ENCODE peak calls at places on chromosome 20, in six cellular contexts. One of them, this sample, is unnamed.

GRCh38 chr20:42635699-42636411 is 553.9 kb downstream of the PTPRT start:
- DNase-seq in GM12878: no peak
- DNase-seq in K562: no peak
- DNase-seq in HepG2: no peak
- DNase-seq in GM12891: no peak
- DNase-seq in H1: no peak
- DNase-seq in this sample: no peak

GRCh38 chr20:58907481-58908137 is 55.1 kb downstream of the GNAS start:
- DNase-seq in GM12878: peak
- DNase-seq in K562: peak
- DNase-seq in HepG2: peak
- DNase-seq in GM12891: peak
- DNase-seq in H1: no peak
- DNase-seq in this sample: peak

GRCh38 chr20:5621305-5621704 is 128.9 kb upstream of the SHLD1 start:
- DNase-seq in GM12878: no peak
- DNase-seq in K562: no peak
- DNase-seq in HepG2: no peak
- DNase-seq in GM12891: no peak
- DNase-seq in H1: no peak
- DNase-seq in this sample: no peak

GRCh38 chr20:2350606-2351005 is 30.1 kb upstream of the TGM6 start:
- DNase-seq in GM12878: no peak
- DNase-seq in K562: no peak
- DNase-seq in HepG2: no peak
- DNase-seq in GM12891: no peak
- DNase-seq in H1: no peak
- DNase-seq in this sample: no peak

GRCh38 chr20:25040438-25040831 is 17.5 kb downstream of the ACSS1 start:
- DNase-seq in GM12878: no peak
- DNase-seq in K562: no peak
- DNase-seq in HepG2: no peak
- DNase-seq in GM12891: no peak
- DNase-seq in H1: no peak
- DNase-seq in this sample: no peak

GRCh38 chr20:37602634-37603033 is 75.0 kb upstream of the BLCAP start:
- DNase-seq in GM12878: no peak
- DNase-seq in K562: no peak
- DNase-seq in HepG2: no peak
- DNase-seq in GM12891: no peak
- DNase-seq in H1: no peak
- DNase-seq in this sample: no peak

GRCh38 chr20:59816146-59816743 is 117.2 kb downstream of the SYCP2 start:
- DNase-seq in GM12878: no peak
- DNase-seq in K562: no peak
- DNase-seq in HepG2: no peak
- DNase-seq in GM12891: no peak
- DNase-seq in H1: no peak
- DNase-seq in this sample: no peak

GRCh38 chr20:15232243-15232642 is 894.8 kb upstream of the FLRT3 start:
- DNase-seq in GM12878: no peak
- DNase-seq in K562: no peak
- DNase-seq in HepG2: no peak
- DNase-seq in GM12891: no peak
- DNase-seq in H1: no peak
- DNase-seq in this sample: no peak

GRCh38 chr20:60749804-60750602 is 502.1 kb upstream of the CDH4 start:
- DNase-seq in GM12878: no peak
- DNase-seq in K562: peak
- DNase-seq in HepG2: no peak
- DNase-seq in GM12891: no peak
- DNase-seq in H1: peak
- DNase-seq in this sample: no peak

GRCh38 chr20:9353916-9354276 is 160.5 kb upstream of the LAMP5 start:
- DNase-seq in GM12878: no peak
- DNase-seq in K562: no peak
- DNase-seq in HepG2: no peak
- DNase-seq in GM12891: no peak
- DNase-seq in H1: no peak
- DNase-seq in this sample: no peak

GRCh38 chr20:21554985-21555384 is 41.1 kb upstream of the NKX2-2 start:
- DNase-seq in GM12878: no peak
- DNase-seq in K562: no peak
- DNase-seq in HepG2: no peak
- DNase-seq in GM12891: no peak
- DNase-seq in H1: no peak
- DNase-seq in this sample: no peak

GRCh38 chr20:57411406-57412283 is 20.4 kb downstream of the RBM38 start:
- DNase-seq in GM12878: no peak
- DNase-seq in K562: no peak
- DNase-seq in HepG2: no peak
- DNase-seq in GM12891: no peak
- DNase-seq in H1: no peak
- DNase-seq in this sample: no peak

GRCh38 chr20:57008217-57008616 is 258.2 kb downstream of the BMP7 start:
- DNase-seq in GM12878: no peak
- DNase-seq in K562: no peak
- DNase-seq in HepG2: no peak
- DNase-seq in GM12891: no peak
- DNase-seq in H1: no peak
- DNase-seq in this sample: no peak

GRCh38 chr20:63028461-63028921 is 21.7 kb upstream of the BHLHE23 start:
- DNase-seq in GM12878: no peak
- DNase-seq in K562: no peak
- DNase-seq in HepG2: no peak
- DNase-seq in GM12891: no peak
- DNase-seq in H1: no peak
- DNase-seq in this sample: no peak

GRCh38 chr20:61752576-61752975 is 313.1 kb downstream of the TAF4 start:
- DNase-seq in GM12878: no peak
- DNase-seq in K562: no peak
- DNase-seq in HepG2: no peak
- DNase-seq in GM12891: no peak
- DNase-seq in H1: no peak
- DNase-seq in this sample: no peak

GRCh38 chr20:57993738-57994431 is 234.6 kb downstream of the ANKRD60 start:
- DNase-seq in GM12878: no peak
- DNase-seq in K562: no peak
- DNase-seq in HepG2: no peak
- DNase-seq in GM12891: no peak
- DNase-seq in H1: no peak
- DNase-seq in this sample: no peak

GRCh38 chr20:1375515-1375914 is 17.3 kb downstream of the FKBP1A start:
- DNase-seq in GM12878: no peak
- DNase-seq in K562: no peak
- DNase-seq in HepG2: no peak
- DNase-seq in GM12891: no peak
- DNase-seq in H1: no peak
- DNase-seq in this sample: no peak

GRCh38 chr20:47243003-47243402 is 113.5 kb downstream of the ZMYND8 start:
- DNase-seq in GM12878: no peak
- DNase-seq in K562: no peak
- DNase-seq in HepG2: no peak
- DNase-seq in GM12891: no peak
- DNase-seq in H1: no peak
- DNase-seq in this sample: no peak

GRCh38 chr20:22789661-22790060 is 205.3 kb upstream of the FOXA2 start:
- DNase-seq in GM12878: no peak
- DNase-seq in K562: no peak
- DNase-seq in HepG2: no peak
- DNase-seq in GM12891: no peak
- DNase-seq in H1: no peak
- DNase-seq in this sample: no peak

GRCh38 chr20:57319584-57319983 is 10.0 kb upstream of the SPO11 start:
- DNase-seq in GM12878: no peak
- DNase-seq in K562: no peak
- DNase-seq in HepG2: no peak
- DNase-seq in GM12891: no peak
- DNase-seq in H1: no peak
- DNase-seq in this sample: no peak

GRCh38 chr20:50389437-50389807 is 120.8 kb upstream of the PTPN1 start:
- DNase-seq in GM12878: no peak
- DNase-seq in K562: no peak
- DNase-seq in HepG2: peak
- DNase-seq in GM12891: no peak
- DNase-seq in H1: no peak
- DNase-seq in this sample: no peak

GRCh38 chr20:16283307-16283706 is 289.9 kb downstream of the KIF16B start:
- DNase-seq in GM12878: no peak
- DNase-seq in K562: no peak
- DNase-seq in HepG2: no peak
- DNase-seq in GM12891: no peak
- DNase-seq in H1: no peak
- DNase-seq in this sample: no peak

GRCh38 chr20:51399138-51399890 is 143.2 kb downstream of the NFATC2 start:
- DNase-seq in GM12878: no peak
- DNase-seq in K562: no peak
- DNase-seq in HepG2: no peak
- DNase-seq in GM12891: no peak
- DNase-seq in H1: no peak
- DNase-seq in this sample: no peak

GRCh38 chr20:1390552-1391403 is 2.1 kb downstream of the FKBP1A start:
- DNase-seq in GM12878: no peak
- DNase-seq in K562: no peak
- DNase-seq in HepG2: no peak
- DNase-seq in GM12891: no peak
- DNase-seq in H1: no peak
- DNase-seq in this sample: no peak

GRCh38 chr20:31446084-31446819 is 5.8 kb downstream of the DEFB123 start:
- DNase-seq in GM12878: no peak
- DNase-seq in K562: no peak
- DNase-seq in HepG2: peak
- DNase-seq in GM12891: no peak
- DNase-seq in H1: no peak
- DNase-seq in this sample: no peak

GRCh38 chr20:25573288-25574251 is 11.8 kb downstream of the NINL start:
- DNase-seq in GM12878: no peak
- DNase-seq in K562: no peak
- DNase-seq in HepG2: no peak
- DNase-seq in GM12891: no peak
- DNase-seq in H1: no peak
- DNase-seq in this sample: no peak

GRCh38 chr20:50601511-50602431 is 89.6 kb downstream of the RIPOR3 start:
- DNase-seq in GM12878: no peak
- DNase-seq in K562: peak
- DNase-seq in HepG2: no peak
- DNase-seq in GM12891: no peak
- DNase-seq in H1: no peak
- DNase-seq in this sample: no peak

DNA sequence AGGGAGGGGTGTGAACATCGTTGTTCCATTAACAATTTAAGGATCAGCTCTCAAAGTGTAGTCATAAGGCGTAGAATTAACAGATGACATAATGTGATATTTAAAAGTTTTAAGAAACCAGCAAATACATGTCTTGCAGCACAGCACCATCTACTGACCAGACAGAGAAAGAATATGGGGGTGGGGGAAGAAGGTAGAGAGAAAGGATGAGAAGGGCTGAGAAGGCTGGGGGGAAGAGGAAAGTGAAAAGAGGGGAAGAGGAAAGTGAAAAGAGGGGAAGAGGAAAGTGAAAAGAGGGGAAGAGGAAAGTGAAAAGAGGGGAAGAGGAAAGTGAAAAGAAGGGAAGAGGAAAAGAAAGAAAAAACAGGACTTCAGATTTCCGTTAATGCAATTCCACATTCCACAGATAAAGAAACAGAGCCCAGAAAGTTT is 80.9 kb downstream of the HAO1 start:
- DNase-seq in GM12878: peak
- DNase-seq in K562: no peak
- DNase-seq in HepG2: peak
- DNase-seq in GM12891: no peak
- DNase-seq in H1: no peak
- DNase-seq in this sample: no peak
- TF ChIP-seq TAF1 in GM12878: no peak
- TF ChIP-seq TAF1 in K562: no peak
- TF ChIP-seq TAF1 in HepG2: no peak
- TF ChIP-seq TAF1 in GM12891: no peak
- TF ChIP-seq TAF1 in H1: no peak
- TF ChIP-seq TAF1 in this sample: no peak

DNA sequence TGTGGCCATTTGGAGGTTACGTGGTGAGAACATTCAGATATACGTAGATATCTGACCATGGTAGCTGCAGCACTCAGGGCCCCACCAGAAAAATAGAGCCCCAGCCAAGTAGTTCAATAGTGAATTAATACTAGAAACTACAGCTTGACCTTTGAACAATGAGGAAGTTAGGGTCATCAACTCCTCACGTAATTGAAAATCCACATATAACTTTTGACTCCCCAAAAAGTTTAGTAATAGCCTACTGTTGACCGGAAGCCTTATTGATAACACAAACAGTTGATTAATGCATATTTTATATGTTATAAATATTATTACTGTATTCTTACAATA is 118.0 kb downstream of the SNX5 start:
- DNase-seq in GM12878: no peak
- DNase-seq in K562: no peak
- DNase-seq in HepG2: no peak
- DNase-seq in GM12891: no peak
- DNase-seq in H1: no peak
- DNase-seq in this sample: no peak
- TF ChIP-seq POLR2A in GM12878: no peak
- TF ChIP-seq POLR2A in K562: no peak
- TF ChIP-seq POLR2A in HepG2: no peak
- TF ChIP-seq POLR2A in GM12891: no peak
- TF ChIP-seq POLR2A in H1: no peak
- TF ChIP-seq POLR2A in this sample: no peak

DNA sequence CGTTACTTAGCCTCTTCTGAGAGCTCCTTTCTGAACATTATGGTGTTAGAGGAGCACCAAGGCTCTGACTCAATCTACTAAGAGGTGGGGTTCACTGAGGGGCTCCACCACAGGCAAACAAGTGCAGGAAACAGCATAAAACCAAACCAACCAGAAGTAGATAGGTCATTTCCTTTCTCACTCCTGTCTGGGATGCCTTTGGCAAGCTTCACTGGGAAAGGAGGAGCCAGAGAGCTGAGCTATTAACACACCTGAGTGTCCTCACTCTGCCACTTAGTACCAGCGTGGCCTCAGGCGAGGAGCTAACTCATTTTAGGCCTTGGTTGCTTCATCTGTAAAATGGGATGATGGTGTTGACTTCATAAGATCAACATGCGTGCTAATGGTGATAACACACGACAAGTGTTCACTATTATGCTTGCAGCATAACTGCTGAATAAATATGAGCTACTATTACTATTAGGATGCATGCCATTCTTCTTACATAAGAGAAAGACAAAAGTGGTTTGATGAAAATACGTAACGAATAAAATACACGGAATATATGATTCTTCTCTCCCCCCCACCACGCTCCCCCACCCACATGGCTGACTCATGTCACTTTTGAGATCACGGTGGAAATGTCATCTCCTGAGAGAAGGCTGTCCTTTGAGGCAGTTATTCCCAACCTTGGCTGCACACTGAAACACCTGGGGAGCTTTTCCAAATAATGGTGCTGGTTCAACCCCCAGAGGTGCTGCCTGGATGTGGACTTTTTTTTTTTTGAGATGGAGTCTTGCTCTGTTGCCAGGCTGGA is 185.3 kb downstream of the BCAS1 start:
- DNase-seq in GM12878: no peak
- DNase-seq in K562: no peak
- DNase-seq in HepG2: no peak
- DNase-seq in GM12891: no peak
- DNase-seq in H1: no peak
- DNase-seq in this sample: no peak
- TF ChIP-seq TAF1 in GM12878: no peak
- TF ChIP-seq TAF1 in K562: no peak
- TF ChIP-seq TAF1 in HepG2: no peak
- TF ChIP-seq TAF1 in GM12891: no peak
- TF ChIP-seq TAF1 in H1: no peak
- TF ChIP-seq TAF1 in this sample: no peak

GRCh38 chr20:3842332-3842930 is 4.2 kb upstream of the MAVS start:
- DNase-seq in GM12878: no peak
- DNase-seq in K562: no peak
- DNase-seq in HepG2: no peak
- DNase-seq in GM12891: no peak
- DNase-seq in H1: no peak
- DNase-seq in this sample: no peak
- TF ChIP-seq POLR2A in GM12878: no peak
- TF ChIP-seq POLR2A in K562: no peak
- TF ChIP-seq POLR2A in HepG2: no peak
- TF ChIP-seq POLR2A in GM12891: no peak
- TF ChIP-seq POLR2A in H1: no peak
- TF ChIP-seq POLR2A in this sample: no peak

This sample was measured in GM12892.